ENCODE peak calls at places on chromosomes 1 and 21, in six cellular contexts. One of them, this sample, is unnamed.

GRCh38 chr1:15620155-15620545 is 2.9 kb downstream of the DDI2 start:
- DNase-seq in upper lobe of left lung: no peak
- DNase-seq in stomach: no peak
- DNase-seq in A549: peak
- DNase-seq in tibial nerve: no peak
- DNase-seq in GM12878: no peak
- DNase-seq in this sample: no peak

GRCh38 chr1:23899070-23899469 is 14.1 kb downstream of the CNR2 start:
- DNase-seq in upper lobe of left lung: no peak
- DNase-seq in stomach: no peak
- DNase-seq in tibial nerve: no peak
- DNase-seq in A549: no peak
- DNase-seq in GM12878: no peak
- DNase-seq in this sample: no peak

GRCh38 chr1:39954870-39955546 is at the start of gene MFSD2A:
- DNase-seq in stomach: peak
- DNase-seq in upper lobe of left lung: peak
- DNase-seq in tibial nerve: peak
- DNase-seq in A549: peak
- DNase-seq in GM12878: peak
- DNase-seq in this sample: peak

GRCh38 chr21:42654179-42654912 is 925 bp downstream of the PDE9A start:
- DNase-seq in A549: peak
- DNase-seq in upper lobe of left lung: peak
- DNase-seq in stomach: no peak
- DNase-seq in tibial nerve: no peak
- DNase-seq in GM12878: no peak
- DNase-seq in this sample: no peak

GRCh38 chr1:94597701-94598100 is 56.1 kb upstream of the F3 start:
- DNase-seq in GM12878: no peak
- DNase-seq in stomach: no peak
- DNase-seq in upper lobe of left lung: no peak
- DNase-seq in A549: no peak
- DNase-seq in tibial nerve: no peak
- DNase-seq in this sample: no peak

GRCh38 chr1:207414606-207415108 is 39.5 kb upstream of the CR2 start:
- DNase-seq in tibial nerve: no peak
- DNase-seq in stomach: no peak
- DNase-seq in upper lobe of left lung: no peak
- DNase-seq in A549: no peak
- DNase-seq in GM12878: peak
- DNase-seq in this sample: no peak

GRCh38 chr1:153962088-153963029 is 978 bp downstream of the SLC39A1 start:
- DNase-seq in GM12878: no peak
- DNase-seq in tibial nerve: peak
- DNase-seq in A549: no peak
- DNase-seq in stomach: peak
- DNase-seq in upper lobe of left lung: peak
- DNase-seq in this sample: no peak

GRCh38 chr1:214537219-214537618 is 14.2 kb downstream of the PTPN14 start:
- DNase-seq in A549: no peak
- DNase-seq in upper lobe of left lung: no peak
- DNase-seq in stomach: no peak
- DNase-seq in GM12878: no peak
- DNase-seq in tibial nerve: no peak
- DNase-seq in this sample: no peak

GRCh38 chr1:167820684-167821355 is 93.1 kb downstream of the ADCY10 start:
- DNase-seq in upper lobe of left lung: peak
- DNase-seq in A549: no peak
- DNase-seq in stomach: no peak
- DNase-seq in tibial nerve: no peak
- DNase-seq in GM12878: no peak
- DNase-seq in this sample: no peak

GRCh38 chr1:9438431-9439073 is 100.7 kb upstream of the SLC25A33 start:
- DNase-seq in A549: peak
- DNase-seq in stomach: peak
- DNase-seq in tibial nerve: peak
- DNase-seq in GM12878: no peak
- DNase-seq in upper lobe of left lung: no peak
- DNase-seq in this sample: peak

GRCh38 chr21:44761011-44761729 is 40.5 kb downstream of the UBE2G2 start:
- DNase-seq in tibial nerve: no peak
- DNase-seq in upper lobe of left lung: no peak
- DNase-seq in A549: peak
- DNase-seq in GM12878: no peak
- DNase-seq in stomach: no peak
- DNase-seq in this sample: no peak

GRCh38 chr1:219092206-219092605 is 81.5 kb upstream of the LYPLAL1 start:
- DNase-seq in tibial nerve: no peak
- DNase-seq in upper lobe of left lung: no peak
- DNase-seq in GM12878: no peak
- DNase-seq in stomach: no peak
- DNase-seq in A549: no peak
- DNase-seq in this sample: no peak

GRCh38 chr1:245837741-245838140 is 669.3 kb downstream of the SMYD3 start:
- DNase-seq in stomach: no peak
- DNase-seq in GM12878: no peak
- DNase-seq in tibial nerve: no peak
- DNase-seq in A549: no peak
- DNase-seq in upper lobe of left lung: no peak
- DNase-seq in this sample: no peak

GRCh38 chr1:207424570-207425131 is 29.5 kb upstream of the CR2 start:
- DNase-seq in GM12878: no peak
- DNase-seq in tibial nerve: no peak
- DNase-seq in stomach: no peak
- DNase-seq in upper lobe of left lung: peak
- DNase-seq in A549: no peak
- DNase-seq in this sample: no peak

GRCh38 chr1:190303501-190303900 is 174.2 kb downstream of the BRINP3 start:
- DNase-seq in tibial nerve: no peak
- DNase-seq in GM12878: no peak
- DNase-seq in upper lobe of left lung: no peak
- DNase-seq in stomach: no peak
- DNase-seq in A549: no peak
- DNase-seq in this sample: no peak

GRCh38 chr1:184930645-184931044 is 43.7 kb downstream of the NIBAN1 start:
- DNase-seq in A549: no peak
- DNase-seq in GM12878: no peak
- DNase-seq in stomach: no peak
- DNase-seq in tibial nerve: no peak
- DNase-seq in upper lobe of left lung: no peak
- DNase-seq in this sample: no peak

GRCh38 chr1:241775021-241775420 is 73.0 kb upstream of the EXO1 start:
- DNase-seq in GM12878: no peak
- DNase-seq in A549: no peak
- DNase-seq in tibial nerve: no peak
- DNase-seq in stomach: no peak
- DNase-seq in upper lobe of left lung: no peak
- DNase-seq in this sample: no peak

GRCh38 chr1:161066694-161067093 is 3.0 kb downstream of the ARHGAP30 start:
- DNase-seq in stomach: no peak
- DNase-seq in GM12878: no peak
- DNase-seq in A549: no peak
- DNase-seq in upper lobe of left lung: no peak
- DNase-seq in tibial nerve: no peak
- DNase-seq in this sample: no peak
- TF ChIP-seq EP300 in stomach: no peak
- TF ChIP-seq EP300 in GM12878: no peak
- TF ChIP-seq EP300 in A549: no peak
- TF ChIP-seq EP300 in upper lobe of left lung: no peak
- TF ChIP-seq EP300 in tibial nerve: no peak
- TF ChIP-seq EP300 in this sample: no peak

GRCh38 chr21:16082038-16082816 is 352.4 kb downstream of the USP25 start:
- DNase-seq in GM12878: no peak
- DNase-seq in upper lobe of left lung: no peak
- DNase-seq in tibial nerve: no peak
- DNase-seq in A549: no peak
- DNase-seq in stomach: no peak
- DNase-seq in this sample: no peak
- TF ChIP-seq CTCF in GM12878: no peak
- TF ChIP-seq CTCF in upper lobe of left lung: peak
- TF ChIP-seq CTCF in tibial nerve: peak
- TF ChIP-seq CTCF in A549: peak
- TF ChIP-seq CTCF in stomach: no peak
- TF ChIP-seq CTCF in this sample: peak

GRCh38 chr1:959730-960039 is 629 bp upstream of the NOC2L start:
- DNase-seq in tibial nerve: no peak
- DNase-seq in A549: no peak
- DNase-seq in upper lobe of left lung: peak
- DNase-seq in stomach: no peak
- DNase-seq in GM12878: no peak
- DNase-seq in this sample: no peak

GRCh38 chr1:962381-963350 is 2.3 kb downstream of the KLHL17 start:
- DNase-seq in GM12878: no peak
- DNase-seq in upper lobe of left lung: peak
- DNase-seq in tibial nerve: no peak
- DNase-seq in A549: no peak
- DNase-seq in stomach: no peak
- DNase-seq in this sample: no peak

GRCh38 chr1:961132-961652 is 808 bp downstream of the KLHL17 start:
- DNase-seq in A549: no peak
- DNase-seq in stomach: no peak
- DNase-seq in tibial nerve: no peak
- DNase-seq in GM12878: no peak
- DNase-seq in upper lobe of left lung: peak
- DNase-seq in this sample: no peak

GRCh38 chr1:958823-959729 is at the start of gene NOC2L:
- DNase-seq in stomach: peak
- DNase-seq in tibial nerve: peak
- DNase-seq in GM12878: peak
- DNase-seq in A549: no peak
- DNase-seq in upper lobe of left lung: peak
- DNase-seq in this sample: peak

GRCh38 chr1:960371-961131 is at the start of gene KLHL17:
- DNase-seq in GM12878: no peak
- DNase-seq in upper lobe of left lung: peak
- DNase-seq in stomach: peak
- DNase-seq in tibial nerve: peak
- DNase-seq in A549: no peak
- DNase-seq in this sample: peak
- TF ChIP-seq EP300 in GM12878: no peak
- TF ChIP-seq EP300 in upper lobe of left lung: no peak
- TF ChIP-seq EP300 in stomach: no peak
- TF ChIP-seq EP300 in tibial nerve: no peak
- TF ChIP-seq EP300 in A549: no peak
- TF ChIP-seq EP300 in this sample: no peak

GRCh38 chr21:31218830-31219608 is 125.0 kb downstream of the TIAM1 start:
- DNase-seq in GM12878: no peak
- DNase-seq in tibial nerve: peak
- DNase-seq in upper lobe of left lung: no peak
- DNase-seq in A549: no peak
- DNase-seq in stomach: peak
- DNase-seq in this sample: no peak

GRCh38 chr21:31216206-31216605 is 127.9 kb downstream of the TIAM1 start:
- DNase-seq in tibial nerve: no peak
- DNase-seq in stomach: no peak
- DNase-seq in A549: no peak
- DNase-seq in GM12878: no peak
- DNase-seq in upper lobe of left lung: no peak
- DNase-seq in this sample: no peak

GRCh38 chr21:31213787-31214186 is 130.3 kb downstream of the TIAM1 start:
- DNase-seq in tibial nerve: no peak
- DNase-seq in GM12878: no peak
- DNase-seq in stomach: no peak
- DNase-seq in A549: no peak
- DNase-seq in upper lobe of left lung: no peak
- DNase-seq in this sample: no peak
- TF ChIP-seq CTCF in tibial nerve: no peak
- TF ChIP-seq CTCF in GM12878: peak
- TF ChIP-seq CTCF in stomach: no peak
- TF ChIP-seq CTCF in A549: no peak
- TF ChIP-seq CTCF in upper lobe of left lung: no peak
- TF ChIP-seq CTCF in this sample: no peak

GRCh38 chr1:203726417-203726867 is 38.5 kb upstream of the LAX1 start:
- DNase-seq in stomach: no peak
- DNase-seq in upper lobe of left lung: no peak
- DNase-seq in A549: no peak
- DNase-seq in tibial nerve: no peak
- DNase-seq in GM12878: no peak
- DNase-seq in this sample: no peak
- TF ChIP-seq EP300 in stomach: no peak
- TF ChIP-seq EP300 in upper lobe of left lung: no peak
- TF ChIP-seq EP300 in A549: no peak
- TF ChIP-seq EP300 in tibial nerve: no peak
- TF ChIP-seq EP300 in GM12878: no peak
- TF ChIP-seq EP300 in this sample: no peak

GRCh38 chr1:201649776-201650607 is 111.1 kb downstream of the NAV1 start:
- DNase-seq in GM12878: no peak
- DNase-seq in tibial nerve: peak
- DNase-seq in A549: peak
- DNase-seq in upper lobe of left lung: peak
- DNase-seq in stomach: peak
- DNase-seq in this sample: peak
- TF ChIP-seq CTCF in GM12878: no peak
- TF ChIP-seq CTCF in tibial nerve: no peak
- TF ChIP-seq CTCF in A549: no peak
- TF ChIP-seq CTCF in upper lobe of left lung: no peak
- TF ChIP-seq CTCF in stomach: no peak
- TF ChIP-seq CTCF in this sample: no peak

GRCh38 chr1:186102559-186103148 is 272.4 kb downstream of the TPR start:
- DNase-seq in upper lobe of left lung: no peak
- DNase-seq in A549: no peak
- DNase-seq in tibial nerve: no peak
- DNase-seq in GM12878: no peak
- DNase-seq in stomach: no peak
- DNase-seq in this sample: peak
- TF ChIP-seq EP300 in upper lobe of left lung: no peak
- TF ChIP-seq EP300 in A549: no peak
- TF ChIP-seq EP300 in tibial nerve: no peak
- TF ChIP-seq EP300 in GM12878: no peak
- TF ChIP-seq EP300 in stomach: no peak
- TF ChIP-seq EP300 in this sample: no peak

DNA sequence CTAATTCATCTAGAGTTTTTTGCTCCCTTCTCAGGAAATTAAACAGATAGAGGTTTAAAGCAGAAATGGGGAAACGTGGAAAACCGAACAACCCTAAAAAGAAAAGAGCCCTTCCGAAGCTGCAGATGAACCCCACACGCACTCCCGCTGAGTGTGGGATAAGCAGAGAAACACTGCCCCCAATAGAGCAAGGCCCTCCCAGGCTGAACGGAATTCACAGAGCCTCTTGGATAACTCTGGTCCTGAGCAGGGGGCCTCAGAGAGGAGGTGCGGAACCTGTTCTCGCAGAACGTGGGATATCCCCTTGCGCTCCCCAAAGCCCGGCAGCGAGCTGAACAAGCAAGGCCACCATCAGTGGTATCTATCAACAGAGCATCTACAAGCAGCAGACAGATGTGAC is 44.9 kb downstream of the SSBP3 start:
- DNase-seq in A549: no peak
- DNase-seq in GM12878: no peak
- DNase-seq in stomach: no peak
- DNase-seq in upper lobe of left lung: no peak
- DNase-seq in tibial nerve: peak
- DNase-seq in this sample: peak
- TF ChIP-seq CTCF in A549: no peak
- TF ChIP-seq CTCF in GM12878: no peak
- TF ChIP-seq CTCF in stomach: no peak
- TF ChIP-seq CTCF in upper lobe of left lung: no peak
- TF ChIP-seq CTCF in tibial nerve: no peak
- TF ChIP-seq CTCF in this sample: no peak

GRCh38 chr1:192852001-192852400 is 43.2 kb downstream of the RGS2 start:
- DNase-seq in upper lobe of left lung: no peak
- DNase-seq in GM12878: no peak
- DNase-seq in stomach: no peak
- DNase-seq in tibial nerve: no peak
- DNase-seq in A549: no peak
- DNase-seq in this sample: no peak
- TF ChIP-seq EP300 in upper lobe of left lung: no peak
- TF ChIP-seq EP300 in GM12878: no peak
- TF ChIP-seq EP300 in stomach: no peak
- TF ChIP-seq EP300 in tibial nerve: no peak
- TF ChIP-seq EP300 in A549: no peak
- TF ChIP-seq EP300 in this sample: no peak